ENCODE peak calls at places on chromosomes 5 and 9, in six cellular contexts. O is MCF 10A, D is osteocyte, M is B cell, Y is MM.1S, H is brain microvascular endothelial cell. J is an unnamed sample.

GRCh38 chr9:32589083-32589713 is 16.2 kb upstream of the NDUFB6 start:
- DNase-seq in O (peak), D (no peak), M (no peak), Y (peak), H (peak), J (peak)

GRCh38 chr5:115785395-115786009 is 31.0 kb downstream of the CDO1 start:
- DNase-seq in O (no peak), D (no peak), M (no peak), Y (no peak), H (no peak), J (no peak)

GRCh38 chr9:20784196-20784595 is 100.1 kb downstream of the FOCAD start:
- DNase-seq in O (no peak), D (no peak), M (no peak), Y (no peak), H (no peak), J (no peak)

GRCh38 chr9:124259273-124260078 is 1.7 kb downstream of the NEK6 start:
- DNase-seq in O (peak), D (no peak), M (no peak), Y (no peak), H (peak), J (no peak)

GRCh38 chr9:116695441-116695840 is 8.3 kb downstream of the TRIM32 start:
- DNase-seq in O (no peak), D (no peak), M (no peak), Y (no peak), H (no peak), J (no peak)

GRCh38 chr9:93590609-93591234 is 14.3 kb downstream of the PHF2 start:
- DNase-seq in O (no peak), D (peak), M (no peak), Y (no peak), H (no peak), J (no peak)

GRCh38 chr9:26308328-26308727 is 584.3 kb downstream of the CAAP1 start:
- DNase-seq in O (no peak), D (no peak), M (no peak), Y (no peak), H (no peak), J (no peak)

GRCh38 chr9:27261517-27262211 is 35.3 kb downstream of the EQTN start:
- DNase-seq in O (peak), D (no peak), M (no peak), Y (no peak), H (peak), J (no peak)

GRCh38 chr5:416636-416960 is 26.4 kb upstream of the EXOC3 start:
- DNase-seq in O (no peak), D (no peak), M (peak), Y (no peak), H (no peak), J (no peak)

GRCh38 chr5:180133060-180133459 is 61.5 kb upstream of the RNF130 start:
- DNase-seq in O (no peak), D (peak), M (no peak), Y (no peak), H (no peak), J (no peak)

GRCh38 chr5:174972291-174972690 is 247.9 kb downstream of the MSX2 start:
- DNase-seq in O (no peak), D (no peak), M (no peak), Y (no peak), H (no peak), J (no peak)

GRCh38 chr9:101087426-101087825 is 58.9 kb downstream of the PLPPR1 start:
- DNase-seq in O (no peak), D (no peak), M (no peak), Y (peak), H (no peak), J (no peak)

GRCh38 chr9:28032178-28032532 is 458.9 kb upstream of the C9orf72 start:
- DNase-seq in O (peak), D (no peak), M (no peak), Y (no peak), H (no peak), J (no peak)

GRCh38 chr5:73338201-73339126 is 110.1 kb downstream of the FOXD1 start:
- DNase-seq in O (no peak), D (peak), M (no peak), Y (no peak), H (peak), J (no peak)

GRCh38 chr5:129459485-129460120 is 495 bp upstream of the ADAMTS19 start:
- DNase-seq in O (no peak), D (peak), M (no peak), Y (no peak), H (peak), J (peak)

GRCh38 chr5:12330381-12330780 is 426.1 kb upstream of the CTNND2 start:
- DNase-seq in O (no peak), D (no peak), M (no peak), Y (no peak), H (no peak), J (no peak)

GRCh38 chr9:37290881-37291485 is 131.5 kb upstream of the GRHPR start:
- DNase-seq in O (peak), D (no peak), M (no peak), Y (no peak), H (peak), J (peak)

GRCh38 chr5:133348406-133348805 is 263.9 kb downstream of the FSTL4 start:
- DNase-seq in O (no peak), D (no peak), M (no peak), Y (no peak), H (no peak), J (no peak)

GRCh38 chr5:112933105-112933504 is 11.1 kb upstream of the REEP5 start:
- DNase-seq in O (no peak), D (no peak), M (no peak), Y (no peak), H (no peak), J (no peak)

GRCh38 chr9:124551472-124552339 is 44.5 kb upstream of the NR5A1 start:
- DNase-seq in O (peak), D (no peak), M (no peak), Y (peak), H (peak), J (peak)

GRCh38 chr5:158385982-158386381 is 527.0 kb upstream of the CLINT1 start:
- DNase-seq in O (no peak), D (no peak), M (no peak), Y (no peak), H (no peak), J (no peak)

DNA sequence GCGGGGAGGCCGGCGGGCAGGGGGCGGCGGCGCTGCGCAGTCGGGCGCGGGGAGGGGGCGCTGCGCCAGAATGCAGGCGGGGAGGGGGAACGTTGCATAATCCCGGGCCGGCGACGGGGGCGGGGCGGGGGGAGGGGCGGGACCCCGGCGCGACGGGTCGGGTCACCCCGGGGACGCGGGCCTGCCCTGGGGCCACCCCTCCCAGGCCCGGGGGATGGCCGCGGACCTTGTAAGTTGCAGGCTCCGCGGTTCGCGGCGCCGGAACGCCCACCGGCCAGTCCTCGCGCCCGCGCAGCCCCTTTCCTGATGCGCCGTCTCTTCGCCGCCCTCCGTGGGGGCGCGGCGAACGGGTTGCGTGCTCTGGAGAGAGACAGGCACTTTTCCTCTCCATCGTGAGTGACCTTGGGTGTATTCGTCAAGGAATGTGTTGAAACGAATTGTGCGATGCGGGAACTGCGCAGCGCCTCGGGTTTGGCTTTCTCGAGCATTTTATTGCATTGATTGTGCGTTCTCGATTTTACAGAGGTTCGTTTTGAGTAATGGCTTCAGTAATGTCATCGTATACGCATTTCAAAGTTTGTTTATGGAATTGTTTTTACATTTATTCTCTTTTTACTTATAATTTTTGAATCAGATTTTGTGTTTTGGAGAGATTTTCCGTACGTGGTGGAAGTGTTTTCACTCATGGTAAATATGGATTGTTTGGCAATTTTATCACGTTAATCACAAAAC is 808 bp downstream of the SPIN1 start:
- DNase-seq in O (peak), D (peak), M (no peak), Y (peak), H (peak), J (no peak)
- TF ChIP-seq CTCF in O (no peak), D (peak), M (peak), Y (no peak), H (no peak), J (no peak)

GRCh38 chr9:130712564-130713285 is 19.1 kb downstream of the EXOSC2 start:
- DNase-seq in O (peak), D (peak), M (peak), Y (peak), H (peak), J (peak)
- TF ChIP-seq CTCF in O (no peak), D (no peak), M (no peak), Y (no peak), H (no peak), J (no peak)

GRCh38 chr5:78361226-78361993 is 993 bp downstream of the SCAMP1 start:
- DNase-seq in O (peak), D (no peak), M (no peak), Y (peak), H (peak), J (peak)

GRCh38 chr5:78367318-78367991 is 7.0 kb downstream of the SCAMP1 start:
- DNase-seq in O (no peak), D (no peak), M (no peak), Y (no peak), H (no peak), J (no peak)

GRCh38 chr5:78362220-78362619 is 1.8 kb downstream of the SCAMP1 start:
- DNase-seq in O (no peak), D (no peak), M (no peak), Y (no peak), H (no peak), J (no peak)

GRCh38 chr5:78360674-78361225 is 333 bp downstream of the SCAMP1 start:
- DNase-seq in O (no peak), D (peak), M (peak), Y (peak), H (no peak), J (peak)

GRCh38 chr5:78364005-78364404 is 3.6 kb downstream of the SCAMP1 start:
- DNase-seq in O (no peak), D (no peak), M (no peak), Y (no peak), H (no peak), J (no peak)
- TF ChIP-seq CTCF in O (no peak), D (peak), M (no peak), Y (no peak), H (no peak), J (no peak)

GRCh38 chr5:15106530-15107283 is 235.1 kb upstream of the ANKH start:
- DNase-seq in O (no peak), D (no peak), M (no peak), Y (no peak), H (no peak), J (no peak)

GRCh38 chr5:15103130-15103529 is 231.6 kb upstream of the ANKH start:
- DNase-seq in O (no peak), D (no peak), M (no peak), Y (no peak), H (no peak), J (no peak)

GRCh38 chr5:15103864-15104263 is 232.3 kb upstream of the ANKH start:
- DNase-seq in O (no peak), D (no peak), M (no peak), Y (no peak), H (no peak), J (no peak)

DNA sequence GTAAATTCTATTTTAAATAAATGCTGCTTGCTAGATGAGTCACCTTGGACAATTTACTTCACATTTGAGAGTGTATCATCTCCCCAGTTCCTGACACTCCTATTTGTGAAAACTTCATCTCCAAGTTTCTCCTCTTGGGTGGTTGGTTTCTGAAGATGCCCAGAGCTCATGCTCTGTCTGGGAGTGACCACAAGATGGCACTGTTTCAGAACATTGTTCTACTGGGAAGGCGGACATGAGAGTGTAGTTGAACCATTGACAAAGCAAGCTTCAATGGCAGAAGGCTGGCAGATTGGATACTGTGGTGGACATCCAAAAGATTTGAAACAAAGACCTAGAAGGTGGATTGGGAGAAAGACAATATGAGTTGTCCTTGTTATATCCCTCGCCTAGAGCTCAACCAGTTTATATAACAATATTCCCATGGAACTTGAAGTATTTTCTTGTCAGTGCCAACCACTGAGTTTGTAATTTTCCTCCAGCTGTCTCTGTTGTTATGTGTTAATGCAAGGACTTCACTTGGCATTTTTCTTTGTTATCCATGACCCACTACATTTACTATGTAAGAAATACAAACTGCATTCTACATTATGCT is 234.3 kb upstream of the ANKH start:
- DNase-seq in O (peak), D (no peak), M (no peak), Y (peak), H (peak), J (peak)
- TF ChIP-seq CTCF in O (peak), D (peak), M (peak), Y (peak), H (peak), J (peak)

J was measured in GM13977.